ENCODE peak calls at places on chromosomes 7 and 10, in ten cellular contexts. Y is mammary epithelial cell; D is small intestine; U is heart right ventricle; R is psoas muscle; X is suprapubic skin; C is tibial nerve; B is CD4-positive, CD25-positive, alpha-beta regulatory T cell; H is heart left ventricle; I is adrenal gland. G is an unnamed sample.
A peak's percentile ranks its signal among the peaks of the same experiment; 100 is the strongest.

GRCh38 chr10:89427629-89428028 is 13.3 kb downstream of the IFIT5 start:
- DNase-seq in Y (peak; percentile 69), D (no peak), U (no peak), R (no peak), X (no peak), C (no peak), B (no peak), H (no peak), I (no peak), G (peak; percentile 52)

GRCh38 chr10:46299531-46300366 is 13.0 kb downstream of the ANTXRL start:
- DNase-seq in Y (no peak), D (no peak), U (no peak), R (no peak), X (no peak), C (no peak), B (no peak), H (peak; percentile 25), I (peak; percentile 37), G (no peak)

GRCh38 chr7:109890622-109891021 is 1200.3 kb upstream of the LRRN3 start:
- DNase-seq in Y (no peak), D (no peak), U (no peak), R (no peak), X (no peak), C (no peak), B (no peak), H (no peak), I (no peak), G (no peak)

GRCh38 chr7:44218418-44219201 is 17.8 kb downstream of the YKT6 start:
- DNase-seq in Y (no peak), D (no peak), U (peak; percentile 5), R (no peak), X (no peak), C (peak; percentile 6), B (no peak), H (no peak), I (no peak), G (no peak)

GRCh38 chr7:107463139-107464078 is 6.4 kb upstream of the GPR22 start:
- DNase-seq in Y (peak; percentile 60), D (peak; percentile 52), U (peak; percentile 46), R (peak; percentile 34), X (no peak), C (peak; percentile 16), B (peak; percentile 22), H (peak; percentile 72), I (peak; percentile 85), G (peak; percentile 42)

GRCh38 chr7:149289856-149290255 is 27.9 kb downstream of the ZNF783 start:
- DNase-seq in Y (no peak), D (no peak), U (no peak), R (no peak), X (no peak), C (no peak), B (no peak), H (no peak), I (peak; percentile 36), G (no peak)

GRCh38 chr7:151796091-151796870 is 80.6 kb downstream of the PRKAG2 start:
- DNase-seq in Y (peak; percentile 6), D (peak; percentile 86), U (no peak), R (peak; percentile 78), X (peak; percentile 92), C (no peak), B (no peak), H (no peak), I (peak; percentile 66), G (peak; percentile 65)

GRCh38 chr7:39394105-39394504 is 172.1 kb upstream of the YAE1 start:
- DNase-seq in Y (no peak), D (no peak), U (no peak), R (no peak), X (no peak), C (no peak), B (no peak), H (no peak), I (no peak), G (no peak)

GRCh38 chr7:132145063-132145462 is 431.2 kb downstream of the PLXNA4 start:
- DNase-seq in Y (no peak), D (no peak), U (no peak), R (no peak), X (no peak), C (no peak), B (no peak), H (no peak), I (no peak), G (no peak)

GRCh38 chr10:71726673-71727428 is 7.3 kb upstream of the C10orf105 start:
- DNase-seq in Y (no peak), D (peak; percentile 94), U (no peak), R (no peak), X (no peak), C (no peak), B (no peak), H (no peak), I (no peak), G (no peak)

GRCh38 chr7:36208997-36209813 is 56.2 kb downstream of the EEPD1 start:
- DNase-seq in Y (no peak), D (no peak), U (no peak), R (no peak), X (no peak), C (no peak), B (peak; percentile 30), H (no peak), I (no peak), G (no peak)

GRCh38 chr10:28179490-28180099 is 123.3 kb downstream of the MPP7 start:
- DNase-seq in Y (peak; percentile 26), D (peak; percentile 61), U (no peak), R (no peak), X (no peak), C (no peak), B (peak; percentile 18), H (no peak), I (no peak), G (peak; percentile 43)

DNA sequence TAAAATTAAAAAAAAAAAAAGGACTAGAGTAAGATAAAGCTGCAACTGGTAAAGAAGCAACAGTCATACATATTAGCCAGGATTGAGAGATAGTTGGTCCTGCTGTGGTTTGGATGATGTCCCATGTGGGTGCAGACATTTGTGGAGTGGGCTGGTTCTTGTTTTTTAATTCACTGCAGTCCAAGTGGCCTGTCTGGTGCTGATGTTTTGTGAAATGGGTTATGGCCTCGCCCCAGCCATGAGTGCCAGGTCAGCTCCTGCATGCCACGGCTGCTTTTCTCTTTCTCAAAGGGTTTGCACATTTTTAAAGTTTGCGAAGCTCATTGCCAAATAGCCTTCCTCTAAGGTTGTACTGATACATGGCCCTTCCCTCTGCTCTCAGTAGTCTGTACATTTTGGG is 14.1 kb upstream of the BTBD16 start:
- DNase-seq in Y (no peak), D (no peak), U (no peak), R (no peak), X (peak; percentile 35), C (no peak), B (no peak), H (no peak), I (no peak), G (no peak)
- H3K27me3 ChIP-seq in Y (no peaks in the 10 kb centered on the region), D (no peaks in the 10 kb centered on the region), U (no peaks in the 10 kb centered on the region), R (no peaks in the 10 kb centered on the region), X (no peaks in the 10 kb centered on the region), C (no peaks in the 10 kb centered on the region), B (no peaks in the 10 kb centered on the region), H (no peaks in the 10 kb centered on the region), I (no peaks in the 10 kb centered on the region), G (no peaks in the 10 kb centered on the region)

GRCh38 chr7:131007439-131008330 is 273.7 kb upstream of the KLF14 start:
- DNase-seq in Y (peak; percentile 73), D (peak; percentile 95), U (no peak), R (peak; percentile 50), X (no peak), C (no peak), B (peak; percentile 48), H (peak; percentile 49), I (peak; percentile 79), G (peak; percentile 86)
- H3K4me1 ChIP-seq in Y (peaks cover 36% of the 10 kb centered on the region), D (no peaks in the 10 kb centered on the region), U (peaks cover 61% of the 10 kb centered on the region), R (peaks cover 60% of the 10 kb centered on the region), X (peaks cover 56% of the 10 kb centered on the region), C (peaks cover 59% of the 10 kb centered on the region), B (peaks cover 72% of the 10 kb centered on the region), H (peaks cover 29% of the 10 kb centered on the region), I (peaks cover 37% of the 10 kb centered on the region), G (peaks cover 44% of the 10 kb centered on the region)

GRCh38 chr7:57399972-57400371 is 50.0 kb upstream of the ZNF716 start:
- DNase-seq in Y (no peak), D (no peak), U (no peak), R (no peak), X (no peak), C (no peak), B (no peak), H (no peak), I (no peak), G (no peak)

GRCh38 chr7:57403601-57404342 is 46.2 kb upstream of the ZNF716 start:
- DNase-seq in Y (no peak), D (peak; percentile 2), U (peak; percentile 80), R (peak; percentile 69), X (no peak), C (no peak), B (no peak), H (peak; percentile 91), I (peak; percentile 93), G (no peak)

GRCh38 chr7:57400531-57401155 is 49.3 kb upstream of the ZNF716 start:
- DNase-seq in Y (no peak), D (no peak), U (no peak), R (no peak), X (no peak), C (no peak), B (no peak), H (no peak), I (peak; percentile 34), G (no peak)

GRCh38 chr7:57398548-57398947 is 51.4 kb upstream of the ZNF716 start:
- DNase-seq in Y (no peak), D (no peak), U (no peak), R (no peak), X (no peak), C (no peak), B (no peak), H (no peak), I (peak; percentile 30), G (no peak)

DNA sequence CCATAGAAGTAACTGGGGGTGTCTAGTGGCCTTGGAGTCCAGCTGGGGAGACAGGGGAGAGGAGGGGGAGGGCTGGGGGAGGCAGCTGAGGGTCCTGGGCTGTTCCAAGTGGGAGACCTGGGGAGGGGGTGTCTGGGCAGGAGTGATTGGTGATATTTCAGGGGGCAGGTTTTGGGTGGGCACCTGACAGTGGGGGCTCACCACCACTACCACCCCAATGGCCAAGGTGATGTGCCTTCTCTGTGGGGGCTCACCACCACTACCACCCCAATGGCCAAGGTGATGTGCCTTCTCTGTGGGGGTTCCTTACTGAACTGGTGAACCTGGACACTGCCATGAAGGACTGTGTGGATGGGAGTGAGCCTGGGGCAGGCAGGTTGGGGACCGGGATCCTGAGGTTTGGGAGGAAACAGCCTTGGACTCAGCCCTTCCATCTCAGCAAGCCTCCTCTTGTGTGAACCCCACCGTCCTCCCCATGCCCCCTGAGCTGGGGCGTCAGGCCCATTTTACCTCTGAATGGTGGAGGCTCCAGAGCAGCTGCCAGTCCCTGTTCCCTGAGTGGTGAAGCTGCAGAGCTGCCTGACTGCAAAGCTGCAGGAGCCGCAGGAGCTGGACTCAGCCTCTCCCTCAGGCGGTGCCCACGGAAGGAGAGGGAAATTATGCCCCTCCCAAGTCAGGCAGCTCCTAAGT is 50.6 kb upstream of the ZNF716 start:
- DNase-seq in Y (no peak), D (no peak), U (no peak), R (no peak), X (no peak), C (no peak), B (no peak), H (no peak), I (peak; percentile 23), G (no peak)
- H3K9me3 ChIP-seq in Y (peaks cover 48% of the 10 kb centered on the region), D (peaks cover 2% of the 10 kb centered on the region), U (peaks cover 81% of the 10 kb centered on the region), R (no peaks in the 10 kb centered on the region), X (peaks cover 15% of the 10 kb centered on the region), C (peaks cover 81% of the 10 kb centered on the region), B (peaks cover 48% of the 10 kb centered on the region), H (no peaks in the 10 kb centered on the region), I (no peaks in the 10 kb centered on the region), G (peaks cover 4% of the 10 kb centered on the region)

GRCh38 chr10:100634034-100634433 is 98.3 kb downstream of the HIF1AN start:
- DNase-seq in Y (no peak), D (no peak), U (no peak), R (no peak), X (no peak), C (no peak), B (no peak), H (no peak), I (no peak), G (no peak)
- H3K27me3 ChIP-seq in Y (peaks cover 9% of the 10 kb centered on the region), D (no peaks in the 10 kb centered on the region), U (peaks cover 66% of the 10 kb centered on the region), R (no peaks in the 10 kb centered on the region), X (peaks cover 73% of the 10 kb centered on the region), C (peaks cover 38% of the 10 kb centered on the region), B (peaks cover 10% of the 10 kb centered on the region), H (peaks cover 60% of the 10 kb centered on the region), I (peaks cover 27% of the 10 kb centered on the region), G (peaks cover 73% of the 10 kb centered on the region)